ENCODE peak calls at places on chromosomes 2 and 18, in seven cellular contexts. One of them, this sample, is unnamed.

GRCh38 chr18:78994977-78995582 is 15.5 kb downstream of the SALL3 start:
- DNase-seq in heart right ventricle: no peak
- DNase-seq in iPS DF 6.9: no peak
- DNase-seq in neuronal stem cell: no peak
- DNase-seq in PC-9: no peak
- DNase-seq in pancreas: peak
- DNase-seq in brain microvascular endothelial cell: no peak
- DNase-seq in this sample: no peak

GRCh38 chr2:62221141-62221540 is 25.2 kb downstream of the B3GNT2 start:
- DNase-seq in heart right ventricle: no peak
- DNase-seq in iPS DF 6.9: no peak
- DNase-seq in neuronal stem cell: no peak
- DNase-seq in PC-9: no peak
- DNase-seq in pancreas: no peak
- DNase-seq in brain microvascular endothelial cell: peak
- DNase-seq in this sample: no peak

GRCh38 chr2:216618785-216619184 is 14.4 kb upstream of the IGFBP2 start:
- DNase-seq in heart right ventricle: no peak
- DNase-seq in iPS DF 6.9: no peak
- DNase-seq in neuronal stem cell: no peak
- DNase-seq in PC-9: no peak
- DNase-seq in pancreas: no peak
- DNase-seq in brain microvascular endothelial cell: no peak
- DNase-seq in this sample: no peak

GRCh38 chr18:43620936-43621335 is 343.6 kb upstream of the SYT4 start:
- DNase-seq in heart right ventricle: no peak
- DNase-seq in iPS DF 6.9: peak
- DNase-seq in neuronal stem cell: peak
- DNase-seq in PC-9: no peak
- DNase-seq in pancreas: no peak
- DNase-seq in brain microvascular endothelial cell: no peak
- DNase-seq in this sample: no peak

GRCh38 chr2:134193006-134193405 is 60.9 kb upstream of the MGAT5 start:
- DNase-seq in heart right ventricle: no peak
- DNase-seq in iPS DF 6.9: no peak
- DNase-seq in neuronal stem cell: no peak
- DNase-seq in PC-9: no peak
- DNase-seq in pancreas: no peak
- DNase-seq in brain microvascular endothelial cell: peak
- DNase-seq in this sample: peak

GRCh38 chr2:156580501-156580900 is 144.3 kb downstream of the GPD2 start:
- DNase-seq in heart right ventricle: no peak
- DNase-seq in iPS DF 6.9: no peak
- DNase-seq in neuronal stem cell: no peak
- DNase-seq in PC-9: no peak
- DNase-seq in pancreas: no peak
- DNase-seq in brain microvascular endothelial cell: no peak
- DNase-seq in this sample: no peak

GRCh38 chr18:46364048-46364447 is 259.9 kb downstream of the HAUS1 start:
- DNase-seq in heart right ventricle: no peak
- DNase-seq in iPS DF 6.9: no peak
- DNase-seq in neuronal stem cell: no peak
- DNase-seq in PC-9: no peak
- DNase-seq in pancreas: no peak
- DNase-seq in brain microvascular endothelial cell: no peak
- DNase-seq in this sample: no peak

GRCh38 chr2:24480245-24480644 is 10.8 kb upstream of the NCOA1 start:
- DNase-seq in heart right ventricle: no peak
- DNase-seq in iPS DF 6.9: no peak
- DNase-seq in neuronal stem cell: no peak
- DNase-seq in PC-9: no peak
- DNase-seq in pancreas: no peak
- DNase-seq in brain microvascular endothelial cell: no peak
- DNase-seq in this sample: no peak

GRCh38 chr2:69603146-69603743 is 40.3 kb downstream of the AAK1 start:
- DNase-seq in heart right ventricle: no peak
- DNase-seq in iPS DF 6.9: no peak
- DNase-seq in neuronal stem cell: no peak
- DNase-seq in PC-9: no peak
- DNase-seq in pancreas: no peak
- DNase-seq in brain microvascular endothelial cell: no peak
- DNase-seq in this sample: no peak

GRCh38 chr2:10433948-10434884 is 13.9 kb downstream of the ODC1 start:
- DNase-seq in heart right ventricle: no peak
- DNase-seq in iPS DF 6.9: no peak
- DNase-seq in neuronal stem cell: no peak
- DNase-seq in PC-9: no peak
- DNase-seq in pancreas: peak
- DNase-seq in brain microvascular endothelial cell: no peak
- DNase-seq in this sample: no peak

GRCh38 chr2:186690796-186691195 is 3.1 kb upstream of the FAM171B start:
- DNase-seq in heart right ventricle: no peak
- DNase-seq in iPS DF 6.9: no peak
- DNase-seq in neuronal stem cell: no peak
- DNase-seq in PC-9: no peak
- DNase-seq in pancreas: no peak
- DNase-seq in brain microvascular endothelial cell: no peak
- DNase-seq in this sample: no peak

GRCh38 chr2:219422944-219423534 is 4.9 kb downstream of the DES start:
- DNase-seq in heart right ventricle: no peak
- DNase-seq in iPS DF 6.9: no peak
- DNase-seq in neuronal stem cell: no peak
- DNase-seq in PC-9: no peak
- DNase-seq in pancreas: no peak
- DNase-seq in brain microvascular endothelial cell: no peak
- DNase-seq in this sample: no peak

GRCh38 chr18:35407871-35408481 is 30.8 kb upstream of the ZNF396 start:
- DNase-seq in heart right ventricle: peak
- DNase-seq in iPS DF 6.9: no peak
- DNase-seq in neuronal stem cell: peak
- DNase-seq in PC-9: peak
- DNase-seq in pancreas: no peak
- DNase-seq in brain microvascular endothelial cell: peak
- DNase-seq in this sample: peak

GRCh38 chr2:99389371-99389770 is 52.2 kb downstream of the EIF5B start:
- DNase-seq in heart right ventricle: peak
- DNase-seq in iPS DF 6.9: no peak
- DNase-seq in neuronal stem cell: no peak
- DNase-seq in PC-9: no peak
- DNase-seq in pancreas: no peak
- DNase-seq in brain microvascular endothelial cell: no peak
- DNase-seq in this sample: no peak

GRCh38 chr2:43255249-43255960 is 29.0 kb upstream of the ZFP36L2 start:
- DNase-seq in heart right ventricle: no peak
- DNase-seq in iPS DF 6.9: no peak
- DNase-seq in neuronal stem cell: no peak
- DNase-seq in PC-9: no peak
- DNase-seq in pancreas: no peak
- DNase-seq in brain microvascular endothelial cell: no peak
- DNase-seq in this sample: no peak

GRCh38 chr2:196742685-196743084 is 56.8 kb downstream of the GTF3C3 start:
- DNase-seq in heart right ventricle: no peak
- DNase-seq in iPS DF 6.9: no peak
- DNase-seq in neuronal stem cell: no peak
- DNase-seq in PC-9: no peak
- DNase-seq in pancreas: peak
- DNase-seq in brain microvascular endothelial cell: no peak
- DNase-seq in this sample: no peak

GRCh38 chr2:217693363-217693762 is 309.4 kb downstream of the TNS1 start:
- DNase-seq in heart right ventricle: no peak
- DNase-seq in iPS DF 6.9: no peak
- DNase-seq in neuronal stem cell: no peak
- DNase-seq in PC-9: no peak
- DNase-seq in pancreas: no peak
- DNase-seq in brain microvascular endothelial cell: no peak
- DNase-seq in this sample: no peak

GRCh38 chr2:217689053-217689452 is 313.7 kb downstream of the TNS1 start:
- DNase-seq in heart right ventricle: no peak
- DNase-seq in iPS DF 6.9: no peak
- DNase-seq in neuronal stem cell: no peak
- DNase-seq in PC-9: no peak
- DNase-seq in pancreas: no peak
- DNase-seq in brain microvascular endothelial cell: no peak
- DNase-seq in this sample: no peak

GRCh38 chr2:217694296-217694695 is 308.5 kb downstream of the TNS1 start:
- DNase-seq in heart right ventricle: no peak
- DNase-seq in iPS DF 6.9: no peak
- DNase-seq in neuronal stem cell: no peak
- DNase-seq in PC-9: no peak
- DNase-seq in pancreas: no peak
- DNase-seq in brain microvascular endothelial cell: no peak
- DNase-seq in this sample: no peak

GRCh38 chr2:217691920-217692666 is 310.7 kb downstream of the TNS1 start:
- DNase-seq in heart right ventricle: no peak
- DNase-seq in iPS DF 6.9: no peak
- DNase-seq in neuronal stem cell: no peak
- DNase-seq in PC-9: peak
- DNase-seq in pancreas: no peak
- DNase-seq in brain microvascular endothelial cell: no peak
- DNase-seq in this sample: peak

DNA sequence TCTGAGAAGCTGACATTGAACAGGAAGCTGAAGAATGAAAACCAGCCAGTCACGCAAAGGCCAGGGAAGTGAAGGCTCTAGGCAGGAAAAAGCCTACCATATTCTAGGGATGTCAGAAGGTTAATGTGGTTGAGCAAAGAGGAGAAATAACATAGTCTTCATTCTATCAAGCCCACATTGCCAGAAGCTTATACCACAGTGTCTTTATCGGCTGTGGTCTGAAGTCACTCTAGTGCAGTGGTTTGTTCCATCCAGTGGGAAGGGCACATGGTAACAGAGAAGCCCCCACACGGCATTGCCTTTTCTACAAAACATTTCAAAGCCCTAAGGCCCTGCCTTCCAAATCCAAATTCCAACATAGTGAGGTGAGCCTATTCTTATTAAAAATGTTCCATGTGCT is 311.3 kb downstream of the TNS1 start:
- DNase-seq in heart right ventricle: no peak
- DNase-seq in iPS DF 6.9: no peak
- DNase-seq in neuronal stem cell: no peak
- DNase-seq in PC-9: peak
- DNase-seq in pancreas: no peak
- DNase-seq in brain microvascular endothelial cell: no peak
- DNase-seq in this sample: no peak
- H3K27ac ChIP-seq in heart right ventricle: no peak
- H3K27ac ChIP-seq in iPS DF 6.9: no peak
- H3K27ac ChIP-seq in neuronal stem cell: no peak
- H3K27ac ChIP-seq in PC-9: no peak
- H3K27ac ChIP-seq in pancreas: no peak
- H3K27ac ChIP-seq in brain microvascular endothelial cell: no peak
- H3K27ac ChIP-seq in this sample: no peak

GRCh38 chr2:8141079-8141762 is 540.6 kb upstream of the ID2 start:
- DNase-seq in heart right ventricle: no peak
- DNase-seq in iPS DF 6.9: no peak
- DNase-seq in neuronal stem cell: no peak
- DNase-seq in PC-9: no peak
- DNase-seq in pancreas: no peak
- DNase-seq in brain microvascular endothelial cell: no peak
- DNase-seq in this sample: no peak

GRCh38 chr2:8138923-8139667 is 542.8 kb upstream of the ID2 start:
- DNase-seq in heart right ventricle: no peak
- DNase-seq in iPS DF 6.9: no peak
- DNase-seq in neuronal stem cell: no peak
- DNase-seq in PC-9: no peak
- DNase-seq in pancreas: no peak
- DNase-seq in brain microvascular endothelial cell: no peak
- DNase-seq in this sample: peak

GRCh38 chr2:8137801-8138200 is 544.1 kb upstream of the ID2 start:
- DNase-seq in heart right ventricle: no peak
- DNase-seq in iPS DF 6.9: no peak
- DNase-seq in neuronal stem cell: no peak
- DNase-seq in PC-9: no peak
- DNase-seq in pancreas: no peak
- DNase-seq in brain microvascular endothelial cell: no peak
- DNase-seq in this sample: no peak

GRCh38 chr2:8138525-8138922 is 543.3 kb upstream of the ID2 start:
- DNase-seq in heart right ventricle: no peak
- DNase-seq in iPS DF 6.9: no peak
- DNase-seq in neuronal stem cell: no peak
- DNase-seq in PC-9: no peak
- DNase-seq in pancreas: no peak
- DNase-seq in brain microvascular endothelial cell: no peak
- DNase-seq in this sample: no peak

DNA sequence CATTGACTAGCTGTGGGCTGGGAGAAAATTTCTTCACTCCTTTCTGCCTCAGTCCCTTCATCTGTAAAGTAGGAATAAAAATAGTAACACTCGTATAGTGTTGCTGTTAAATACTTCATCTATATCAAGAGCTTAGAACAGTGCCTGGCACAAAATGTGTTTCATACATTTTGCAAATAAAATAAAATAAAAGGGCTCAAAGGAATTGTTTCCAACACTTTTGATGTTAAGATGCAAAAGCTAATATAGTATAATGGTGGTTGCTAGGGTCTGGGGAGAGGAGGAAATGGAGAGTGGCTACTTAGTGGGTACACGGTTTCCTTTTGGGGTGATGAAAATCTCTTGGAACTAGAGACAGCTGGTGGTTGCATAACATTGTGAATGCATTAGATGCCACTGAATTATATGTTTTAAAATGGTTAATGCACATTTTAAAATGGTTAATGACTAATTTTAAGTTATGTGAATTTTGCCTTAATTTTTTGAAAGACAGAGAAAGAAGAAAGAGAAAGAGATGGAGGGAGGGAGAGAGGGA is 542.1 kb upstream of the ID2 start:
- DNase-seq in heart right ventricle: no peak
- DNase-seq in iPS DF 6.9: no peak
- DNase-seq in neuronal stem cell: no peak
- DNase-seq in PC-9: no peak
- DNase-seq in pancreas: no peak
- DNase-seq in brain microvascular endothelial cell: no peak
- DNase-seq in this sample: no peak
- H3K27ac ChIP-seq in heart right ventricle: peak
- H3K27ac ChIP-seq in iPS DF 6.9: no peak
- H3K27ac ChIP-seq in neuronal stem cell: no peak
- H3K27ac ChIP-seq in PC-9: no peak
- H3K27ac ChIP-seq in pancreas: no peak
- H3K27ac ChIP-seq in brain microvascular endothelial cell: no peak
- H3K27ac ChIP-seq in this sample: no peak

GRCh38 chr2:16881122-16881521 is 215.5 kb upstream of the CYRIA start:
- DNase-seq in heart right ventricle: no peak
- DNase-seq in iPS DF 6.9: no peak
- DNase-seq in neuronal stem cell: no peak
- DNase-seq in PC-9: no peak
- DNase-seq in pancreas: no peak
- DNase-seq in brain microvascular endothelial cell: no peak
- DNase-seq in this sample: no peak
- H3K27ac ChIP-seq in heart right ventricle: no peak
- H3K27ac ChIP-seq in iPS DF 6.9: no peak
- H3K27ac ChIP-seq in neuronal stem cell: no peak
- H3K27ac ChIP-seq in PC-9: no peak
- H3K27ac ChIP-seq in pancreas: no peak
- H3K27ac ChIP-seq in brain microvascular endothelial cell: no peak
- H3K27ac ChIP-seq in this sample: no peak

DNA sequence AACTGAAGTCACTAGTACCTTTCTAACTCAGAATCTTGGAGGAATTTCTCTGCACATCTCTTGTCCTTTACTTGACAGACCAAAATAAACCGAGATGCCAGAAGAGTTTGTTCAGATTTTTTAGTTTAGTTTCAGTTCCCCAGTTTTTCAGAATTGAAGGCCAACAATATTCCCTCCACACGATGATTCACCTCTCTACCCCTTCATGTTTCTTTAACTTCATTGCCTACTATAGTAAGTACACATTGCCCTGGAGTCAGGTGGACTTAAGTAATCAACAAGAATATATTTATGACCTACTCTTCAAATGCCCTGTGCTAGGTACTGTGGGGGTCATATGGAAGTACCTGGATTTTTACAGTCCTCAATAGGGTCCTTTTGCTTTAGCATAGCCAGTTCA is 79.6 kb upstream of the CTLA4 start:
- DNase-seq in heart right ventricle: no peak
- DNase-seq in iPS DF 6.9: no peak
- DNase-seq in neuronal stem cell: no peak
- DNase-seq in PC-9: no peak
- DNase-seq in pancreas: no peak
- DNase-seq in brain microvascular endothelial cell: no peak
- DNase-seq in this sample: no peak
- H3K27ac ChIP-seq in heart right ventricle: peak
- H3K27ac ChIP-seq in iPS DF 6.9: no peak
- H3K27ac ChIP-seq in neuronal stem cell: no peak
- H3K27ac ChIP-seq in PC-9: no peak
- H3K27ac ChIP-seq in pancreas: no peak
- H3K27ac ChIP-seq in brain microvascular endothelial cell: no peak
- H3K27ac ChIP-seq in this sample: peak